ENCODE peak calls at places on chromosomes 7 and 10, in five cellular contexts. E is H1, K is astrocyte of the spinal cord, T is endothelial cell, M is GM23338. O is an unnamed sample.

GRCh38 chr10:109374215-109374614 is 549.1 kb downstream of the XPNPEP1 start:
- DNase-seq in E (no peak), K (peak; percentile 34), T (no peak), M (no peak), O (no peak)

GRCh38 chr10:88851706-88852105 is at the start of gene ANKRD22:
- DNase-seq in E (no peak), K (peak; percentile 50), T (no peak), M (peak; percentile 53), O (no peak)

GRCh38 chr7:69052447-69052846 is 545.8 kb upstream of the AUTS2 start:
- DNase-seq in E (no peak), K (no peak), T (no peak), M (no peak), O (no peak)

GRCh38 chr7:77327067-77327931 is 88.8 kb downstream of the GSAP start:
- DNase-seq in E (no peak), K (peak; percentile 47), T (no peak), M (no peak), O (no peak)

GRCh38 chr10:96719205-96719604 is 1.1 kb downstream of the PIK3AP1 start:
- DNase-seq in E (no peak), K (no peak), T (no peak), M (no peak), O (no peak)

GRCh38 chr7:2101630-2102374 is 130.9 kb downstream of the MAD1L1 start:
- DNase-seq in E (no peak), K (no peak), T (no peak), M (no peak), O (no peak)

GRCh38 chr7:40655426-40655825 is 520.6 kb downstream of the SUGCT start:
- DNase-seq in E (no peak), K (no peak), T (no peak), M (no peak), O (no peak)

GRCh38 chr10:60203993-60204618 is 185.6 kb downstream of the ANK3 start:
- DNase-seq in E (no peak), K (peak; percentile 41), T (peak; percentile 21), M (peak; percentile 70), O (peak; percentile 19)

GRCh38 chr7:47087866-47088265 is 494.0 kb downstream of the TNS3 start:
- DNase-seq in E (no peak), K (peak; percentile 51), T (no peak), M (no peak), O (no peak)

GRCh38 chr7:114175140-114175539 is 239.5 kb upstream of the FOXP2 start:
- DNase-seq in E (no peak), K (peak; percentile 13), T (no peak), M (no peak), O (no peak)

DNA sequence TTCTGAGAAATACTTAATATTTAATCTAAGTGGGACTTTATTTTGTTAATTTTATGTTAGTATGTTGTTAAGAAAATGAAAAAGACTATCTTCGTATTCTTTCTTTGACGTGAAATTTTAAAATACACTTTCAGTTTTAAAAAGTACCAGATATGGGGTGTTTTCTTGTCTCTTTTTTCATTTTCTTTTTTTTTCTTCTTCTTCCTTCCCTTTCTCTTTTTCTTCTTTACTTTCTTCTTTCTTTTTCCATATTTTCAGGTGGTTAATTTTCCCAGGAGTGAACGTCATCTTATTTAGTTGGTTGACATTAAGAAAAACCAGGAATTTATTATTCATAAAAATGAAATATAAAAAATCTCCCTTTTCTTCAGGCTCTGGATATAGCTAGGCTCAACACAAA is 241.4 kb upstream of the FOXP2 start:
- DNase-seq in E (no peak), K (no peak), T (no peak), M (no peak), O (no peak)
- TF ChIP-seq CTCF in E (no peak), K (no peak), T (no peak), M (no peak), O (no peak)

GRCh38 chr10:129968937-129969527 is 5.0 kb upstream of the EBF3 start:
- DNase-seq in E (no peak), K (no peak), T (peak; percentile 92), M (peak; percentile 92), O (no peak)
- TF ChIP-seq CTCF in E (peak; percentile 79), K (peak; percentile 55), T (peak; percentile 79), M (peak; percentile 66), O (peak; percentile 43)

GRCh38 chr10:106614293-106614692 is 550.2 kb downstream of the SORCS1 start:
- DNase-seq in E (no peak), K (no peak), T (no peak), M (no peak), O (no peak)

GRCh38 chr10:106612381-106612780 is 552.1 kb downstream of the SORCS1 start:
- DNase-seq in E (no peak), K (no peak), T (no peak), M (peak; percentile 11), O (no peak)

GRCh38 chr10:106609466-106609865 is 555.0 kb downstream of the SORCS1 start:
- DNase-seq in E (no peak), K (no peak), T (no peak), M (no peak), O (no peak)

GRCh38 chr10:106608101-106608500 is 556.4 kb downstream of the SORCS1 start:
- DNase-seq in E (no peak), K (no peak), T (no peak), M (no peak), O (no peak)

DNA sequence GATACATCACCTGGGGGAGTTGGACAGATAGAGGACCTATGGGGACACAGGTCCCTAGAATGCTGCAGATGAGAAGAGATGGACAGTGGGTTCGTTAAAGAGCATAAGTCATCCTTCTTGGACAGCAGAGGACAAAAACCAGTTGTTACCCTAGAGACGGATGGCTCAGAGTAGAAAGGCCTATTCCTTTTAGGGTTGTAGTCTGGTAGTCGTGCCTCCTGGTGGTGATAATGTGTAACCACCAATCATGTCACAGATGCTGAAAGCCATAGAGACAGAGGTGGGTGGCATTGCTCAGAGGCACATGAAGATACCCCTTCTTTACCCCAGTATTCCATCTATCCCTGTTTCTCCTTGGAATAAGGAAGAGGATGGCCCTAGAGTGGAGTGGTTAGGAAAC is 554.6 kb downstream of the SORCS1 start:
- DNase-seq in E (no peak), K (no peak), T (no peak), M (peak; percentile 62), O (no peak)
- TF ChIP-seq CTCF in E (peak; percentile 63), K (peak; percentile 28), T (peak; percentile 61), M (peak; percentile 59), O (peak; percentile 21)

GRCh38 chr10:63887026-63887589 is 365.9 kb downstream of the REEP3 start:
- DNase-seq in E (peak; percentile 61), K (no peak), T (peak; percentile 34), M (peak; percentile 86), O (no peak)
- TF ChIP-seq CTCF in E (peak; percentile 82), K (peak; percentile 5), T (no peak), M (peak; percentile 72), O (no peak)

GRCh38 chr7:143882611-143883078 is 19.3 kb downstream of the TCAF1 start:
- DNase-seq in E (no peak), K (peak; percentile 63), T (peak; percentile 66), M (peak; percentile 49), O (peak; percentile 23)
- TF ChIP-seq CTCF in E (no peak), K (no peak), T (no peak), M (no peak), O (no peak)

DNA sequence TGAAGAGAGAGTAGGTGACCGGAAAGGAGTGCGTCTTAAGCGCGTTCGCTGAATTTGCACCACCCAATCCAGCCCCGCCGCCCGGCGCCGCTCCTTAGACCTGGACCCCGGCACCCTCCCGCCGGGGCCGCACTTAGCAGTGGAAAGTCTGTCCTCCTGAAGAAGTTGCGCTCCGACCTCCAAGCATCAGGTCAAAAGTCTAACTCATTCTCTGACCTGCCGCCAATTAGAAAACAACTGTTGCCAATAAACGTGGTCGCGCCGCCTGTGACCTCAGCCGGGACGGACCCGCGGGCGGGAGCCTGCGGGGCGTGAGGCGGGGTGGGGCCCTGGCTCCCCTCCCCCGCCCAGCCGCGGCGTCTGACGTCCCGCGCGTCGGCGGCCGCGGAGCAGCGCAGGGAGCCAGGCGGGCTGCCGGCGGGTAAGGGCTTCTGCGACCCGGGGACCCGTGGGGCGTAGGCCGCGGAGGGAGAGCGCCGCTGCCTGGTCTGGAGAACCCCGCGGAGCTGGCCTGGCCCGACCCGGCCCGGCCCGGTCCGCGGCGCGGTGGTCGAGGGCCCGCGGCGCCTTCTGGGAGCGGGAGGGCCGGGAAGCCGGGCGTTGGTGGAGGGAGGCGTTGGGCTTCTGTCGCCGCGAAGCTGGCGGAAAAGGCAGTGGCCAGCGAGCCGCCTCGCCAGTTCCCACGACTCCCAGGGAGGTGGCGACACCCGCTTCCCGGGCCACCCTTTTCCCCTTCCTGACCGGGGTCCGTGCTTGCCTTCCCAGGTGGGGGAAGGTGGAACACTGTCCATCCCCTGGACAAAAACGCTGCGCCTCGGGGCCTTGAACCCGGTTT is at the start of gene BCAP29:
- DNase-seq in E (peak; percentile 9), K (peak; percentile 61), T (peak; percentile 77), M (peak; percentile 81), O (no peak)
- TF ChIP-seq CTCF in E (no peak), K (peak; percentile 15), T (no peak), M (peak; percentile 29), O (no peak)

GRCh38 chr10:98858525-98858924 is 377.1 kb downstream of the HPSE2 start:
- DNase-seq in E (no peak), K (no peak), T (no peak), M (peak; percentile 62), O (no peak)
- TF ChIP-seq CTCF in E (peak; percentile 31), K (no peak), T (peak; percentile 24), M (peak; percentile 65), O (peak; percentile 3)

GRCh38 chr10:36730316-36730715 is 395.1 kb upstream of the ANKRD30A start:
- DNase-seq in E (no peak), K (no peak), T (no peak), M (no peak), O (no peak)

GRCh38 chr10:36722777-36723176 is 402.6 kb upstream of the ANKRD30A start:
- DNase-seq in E (no peak), K (no peak), T (no peak), M (no peak), O (no peak)

GRCh38 chr10:36720931-36721330 is 404.5 kb upstream of the ANKRD30A start:
- DNase-seq in E (no peak), K (no peak), T (no peak), M (no peak), O (no peak)

GRCh38 chr10:36721851-36722250 is 403.5 kb upstream of the ANKRD30A start:
- DNase-seq in E (no peak), K (no peak), T (no peak), M (no peak), O (no peak)

DNA sequence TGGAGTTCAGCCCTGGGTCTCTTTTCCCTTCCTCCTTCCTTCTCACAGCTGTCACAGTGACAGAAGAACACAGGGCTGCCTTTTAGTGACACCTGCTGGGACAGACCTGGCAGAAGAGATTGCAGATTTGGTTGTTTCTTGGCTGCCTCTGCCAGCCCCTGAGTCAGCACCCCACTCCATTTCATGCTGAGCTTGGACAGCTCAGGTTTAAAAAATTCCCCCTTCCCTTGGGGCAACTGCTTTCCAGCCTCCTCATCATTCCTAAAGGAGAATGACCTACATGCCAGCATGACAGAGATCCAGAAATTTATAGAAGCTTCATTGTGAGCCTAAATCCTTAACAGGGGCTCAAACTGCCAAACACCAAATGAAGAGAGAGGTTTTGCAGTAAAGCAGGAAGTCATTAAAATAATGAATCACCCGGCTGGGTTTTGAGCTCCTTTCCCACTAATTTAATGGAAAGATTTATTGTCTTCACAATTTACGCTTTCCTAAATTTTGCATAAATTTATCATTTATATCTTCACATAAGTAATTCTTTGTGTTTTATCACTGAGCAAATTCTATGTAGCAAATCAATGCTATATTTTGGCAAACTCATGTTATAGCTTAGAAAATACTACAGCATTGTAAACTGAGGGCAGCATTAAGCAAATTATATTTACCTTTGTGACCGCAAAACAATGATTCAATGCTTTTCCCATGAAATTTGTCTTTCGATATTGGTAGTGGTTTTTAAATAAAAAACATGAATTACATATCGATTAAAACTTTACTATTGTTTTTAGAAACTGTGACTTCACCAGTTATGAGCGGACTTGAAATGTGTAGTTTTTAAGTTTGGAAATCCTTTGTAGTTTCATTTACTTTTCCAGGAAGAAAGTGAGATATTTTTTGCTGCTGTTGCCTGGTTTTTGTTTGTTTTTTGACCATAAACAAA is 399.5 kb upstream of the ANKRD30A start:
- DNase-seq in E (peak; percentile 62), K (peak; percentile 91), T (peak; percentile 38), M (peak; percentile 82), O (peak; percentile 83)
- TF ChIP-seq CTCF in E (peak; percentile 37), K (peak; percentile 59), T (no peak), M (peak; percentile 29), O (peak; percentile 49)